ENCODE peak calls at places on chromosomes 13 and 19, in nine cellular contexts. B, G, Z, O, V, Q, P, L and F are unnamed samples.

GRCh38 chr19:16892438-16892837 is 3.6 kb downstream of the F2RL3 start:
- DNase-seq in B (no peak), G (no peak), Z (no peak), O (no peak), V (no peak), Q (no peak), P (no peak), L (no peak), F (no peak)

GRCh38 chr13:26562538-26562890 is 5.0 kb downstream of the WASF3 start:
- DNase-seq in B (no peak), G (no peak), Z (no peak), O (no peak), V (peak), Q (no peak), P (no peak), L (no peak), F (no peak)

GRCh38 chr19:13122980-13123957 is 5.2 kb downstream of the NACC1 start:
- DNase-seq in B (no peak), G (no peak), Z (no peak), O (no peak), V (no peak), Q (no peak), P (no peak), L (no peak), F (no peak)

GRCh38 chr19:10333758-10334339 is 520 bp upstream of the RAVER1 start:
- DNase-seq in B (no peak), G (no peak), Z (no peak), O (no peak), V (peak), Q (peak), P (no peak), L (no peak), F (no peak)

GRCh38 chr13:77833331-77833863 is 85.2 kb downstream of the EDNRB start:
- DNase-seq in B (no peak), G (no peak), Z (peak), O (no peak), V (peak), Q (no peak), P (peak), L (no peak), F (peak)

GRCh38 chr13:47111499-47111898 is 214.6 kb upstream of the HTR2A start:
- DNase-seq in B (no peak), G (no peak), Z (no peak), O (no peak), V (no peak), Q (no peak), P (peak), L (no peak), F (no peak)

GRCh38 chr19:4139614-4140236 is 13.7 kb upstream of the CREB3L3 start:
- DNase-seq in B (peak), G (peak), Z (peak), O (peak), V (peak), Q (peak), P (peak), L (peak), F (peak)

GRCh38 chr13:99207511-99207910 is 6.9 kb downstream of the UBAC2 start:
- DNase-seq in B (no peak), G (no peak), Z (no peak), O (no peak), V (no peak), Q (no peak), P (no peak), L (no peak), F (no peak)

DNA sequence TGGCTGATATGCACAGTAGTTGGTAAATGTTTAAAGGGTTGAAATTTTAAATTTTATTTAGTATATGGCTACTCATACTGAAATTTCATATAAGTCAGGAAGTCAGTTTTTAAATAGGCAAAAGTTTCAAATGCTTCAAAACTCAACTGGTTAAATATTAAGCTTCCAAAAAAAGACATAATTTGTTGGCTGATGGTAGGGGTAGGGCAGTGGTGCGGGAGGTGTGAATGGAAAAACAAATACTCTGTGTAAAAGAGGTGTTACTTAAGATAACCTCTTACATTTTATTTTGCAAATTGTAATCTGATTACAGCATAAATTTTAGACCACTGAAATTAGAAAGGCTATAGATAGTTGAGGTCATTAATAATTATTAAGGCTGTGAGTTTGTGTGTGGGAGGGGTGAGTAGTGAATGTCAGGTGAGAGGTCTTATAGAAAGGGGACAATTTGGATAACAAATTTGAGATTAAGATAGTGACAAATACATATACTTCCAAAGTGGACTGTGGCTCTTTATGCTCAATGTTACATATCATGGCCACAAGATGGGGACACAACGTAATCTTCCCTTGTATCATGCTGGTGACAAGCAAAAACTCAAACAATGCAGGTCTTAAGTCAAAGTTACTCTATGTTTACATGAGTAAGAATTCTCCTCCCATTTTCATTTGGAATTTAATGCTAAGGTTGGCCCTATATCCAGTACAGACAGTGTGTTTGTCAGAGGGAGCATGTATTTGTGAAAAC is 36.6 kb upstream of the OXGR1 start:
- DNase-seq in B (peak), G (no peak), Z (no peak), O (no peak), V (peak), Q (peak), P (peak), L (no peak), F (peak)
- TF ChIP-seq CTCF in B (peak), G (no peak), Z (no peak), O (no peak), V (peak), Q (no peak), P (peak), L (no peak), F (peak)

GRCh38 chr19:53531457-53531856 is 6.5 kb upstream of the ZNF331 start:
- DNase-seq in B (no peak), G (no peak), Z (no peak), O (no peak), V (no peak), Q (no peak), P (no peak), L (no peak), F (no peak)
- H3K4me3 ChIP-seq in B (no peak), G (no peak), Z (no peak), O (no peak), V (no peak), Q (no peak), P (no peak), L (no peak), F (no peak)

GRCh38 chr13:111343186-111343805 is 22.9 kb downstream of the TEX29 start:
- DNase-seq in B (no peak), G (no peak), Z (no peak), O (no peak), V (no peak), Q (no peak), P (no peak), L (no peak), F (no peak)

GRCh38 chr13:111342716-111343115 is 22.3 kb downstream of the TEX29 start:
- DNase-seq in B (no peak), G (no peak), Z (no peak), O (no peak), V (no peak), Q (no peak), P (no peak), L (no peak), F (no peak)

GRCh38 chr13:111346281-111346680 is 25.8 kb downstream of the TEX29 start:
- DNase-seq in B (no peak), G (no peak), Z (no peak), O (no peak), V (no peak), Q (no peak), P (no peak), L (no peak), F (no peak)

GRCh38 chr13:111345682-111346081 is 25.2 kb downstream of the TEX29 start:
- DNase-seq in B (no peak), G (no peak), Z (no peak), O (no peak), V (no peak), Q (no peak), P (no peak), L (no peak), F (no peak)

GRCh38 chr13:111344471-111345191 is 24.2 kb downstream of the TEX29 start:
- DNase-seq in B (peak), G (peak), Z (no peak), O (no peak), V (peak), Q (no peak), P (peak), L (no peak), F (peak)
- TF ChIP-seq CTCF in B (peak), G (peak), Z (no peak), O (no peak), V (peak), Q (no peak), P (peak), L (no peak), F (peak)

GRCh38 chr19:41927810-41928192 is 448 bp downstream of the ERFL start:
- DNase-seq in B (no peak), G (no peak), Z (no peak), O (no peak), V (no peak), Q (no peak), P (no peak), L (no peak), F (no peak)

GRCh38 chr19:41929536-41930071 is 1.4 kb upstream of the ERFL start:
- DNase-seq in B (no peak), G (no peak), Z (no peak), O (no peak), V (no peak), Q (no peak), P (no peak), L (no peak), F (no peak)

GRCh38 chr19:41928221-41928683 is at the start of gene ERFL:
- DNase-seq in B (no peak), G (no peak), Z (no peak), O (no peak), V (no peak), Q (no peak), P (peak), L (no peak), F (no peak)

GRCh38 chr19:41930322-41930722 is 2.1 kb upstream of the ERFL start:
- DNase-seq in B (no peak), G (no peak), Z (no peak), O (no peak), V (no peak), Q (no peak), P (no peak), L (no peak), F (no peak)

GRCh38 chr19:41928754-41929535 is 696 bp upstream of the ERFL start:
- DNase-seq in B (no peak), G (no peak), Z (no peak), O (no peak), V (no peak), Q (no peak), P (no peak), L (no peak), F (no peak)
- H3K4me3 ChIP-seq in B (peak), G (peak), Z (no peak), O (no peak), V (peak), Q (peak), P (peak), L (peak), F (peak)

DNA sequence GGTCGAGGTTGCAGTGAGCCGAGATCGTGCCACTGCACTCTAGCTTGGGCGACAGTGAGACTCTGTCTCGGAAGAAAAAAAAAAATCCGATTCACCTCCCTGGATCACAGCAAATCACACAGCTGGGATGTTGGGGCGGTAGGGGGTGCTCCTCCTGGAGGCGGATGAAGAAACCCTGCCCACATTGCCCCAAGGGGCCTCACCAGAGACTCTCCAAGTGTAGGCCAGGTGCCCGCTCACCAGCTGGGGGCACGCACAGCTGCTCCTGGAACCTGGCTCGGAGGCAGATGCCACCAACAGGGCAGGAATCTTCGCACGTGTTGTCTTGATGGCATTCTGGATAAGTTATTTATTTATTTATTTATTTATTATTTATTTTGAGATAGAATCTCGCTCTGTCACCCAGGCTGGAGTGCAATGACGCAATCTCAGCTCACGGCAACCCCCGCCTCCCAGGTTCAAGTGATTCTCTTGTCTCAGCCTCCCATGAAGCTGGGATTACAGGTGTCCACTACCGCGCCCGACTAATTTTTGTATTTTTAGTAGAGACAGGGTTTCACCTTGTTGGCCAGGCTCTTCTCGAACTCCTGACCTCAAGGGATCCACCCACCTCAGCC is 3.1 kb downstream of the UQCR11 start:
- DNase-seq in B (no peak), G (no peak), Z (no peak), O (no peak), V (no peak), Q (no peak), P (no peak), L (no peak), F (no peak)
- TF ChIP-seq CTCF in B (no peak), G (no peak), Z (no peak), O (no peak), V (no peak), Q (no peak), P (no peak), L (no peak), F (no peak)

GRCh38 chr19:45883586-45883880 is 2.4 kb downstream of the IRF2BP1 start:
- DNase-seq in B (no peak), G (no peak), Z (no peak), O (no peak), V (no peak), Q (no peak), P (no peak), L (no peak), F (no peak)

GRCh38 chr19:45881082-45881908 is 4.6 kb downstream of the IRF2BP1 start:
- DNase-seq in B (no peak), G (no peak), Z (no peak), O (no peak), V (no peak), Q (no peak), P (no peak), L (no peak), F (no peak)

GRCh38 chr19:45882652-45883585 is 3.0 kb downstream of the IRF2BP1 start:
- DNase-seq in B (peak), G (peak), Z (peak), O (peak), V (peak), Q (peak), P (peak), L (no peak), F (peak)

GRCh38 chr19:45879971-45880370 is 6.0 kb downstream of the IRF2BP1 start:
- DNase-seq in B (no peak), G (no peak), Z (no peak), O (no peak), V (no peak), Q (no peak), P (no peak), L (no peak), F (no peak)

GRCh38 chr19:45881909-45882528 is 3.9 kb downstream of the IRF2BP1 start:
- DNase-seq in B (no peak), G (no peak), Z (no peak), O (peak), V (no peak), Q (no peak), P (no peak), L (no peak), F (no peak)
- H3K4me3 ChIP-seq in B (no peak), G (peak), Z (no peak), O (peak), V (no peak), Q (no peak), P (no peak), L (peak), F (no peak)

GRCh38 chr19:34644991-34645461 is 31.9 kb downstream of the SCGB2B2 start:
- DNase-seq in B (no peak), G (no peak), Z (no peak), O (no peak), V (no peak), Q (no peak), P (no peak), L (no peak), F (no peak)
- TF ChIP-seq CTCF in B (no peak), G (no peak), Z (no peak), O (no peak), V (no peak), Q (no peak), P (no peak), L (no peak), F (no peak)